ENCODE peak calls at places on chromosomes 3 and 15, in ten cellular contexts. F, A, P, R, U, I, S, K, D and E are unnamed samples.

GRCh38 chr15:68310811-68311463 is 33.4 kb downstream of the FEM1B start:
- DNase-seq in F (peak; percentile 23), A (no peak), P (peak; percentile 9), R (peak; percentile 48), U (no peak), I (no peak), S (no peak), K (no peak), D (no peak), E (no peak)

GRCh38 chr3:114020907-114021306 is 35.4 kb downstream of the CCDC191 start:
- DNase-seq in F (no peak), A (no peak), P (no peak), R (no peak), U (no peak), I (no peak), S (no peak), K (no peak), D (no peak), E (no peak)

GRCh38 chr3:39753361-39753760 is 56.0 kb upstream of the MYRIP start:
- DNase-seq in F (no peak), A (no peak), P (no peak), R (no peak), U (no peak), I (no peak), S (no peak), K (no peak), D (no peak), E (no peak)

GRCh38 chr15:94287794-94288246 is 56.5 kb downstream of the MCTP2 start:
- DNase-seq in F (peak; percentile 31), A (no peak), P (peak; percentile 29), R (no peak), U (no peak), I (no peak), S (no peak), K (no peak), D (no peak), E (no peak)

GRCh38 chr3:31009881-31010280 is 115.4 kb upstream of the GADL1 start:
- DNase-seq in F (no peak), A (no peak), P (no peak), R (no peak), U (no peak), I (no peak), S (no peak), K (peak; percentile 27), D (no peak), E (no peak)

GRCh38 chr15:52021128-52021671 is 2.2 kb downstream of the MAPK6 start:
- DNase-seq in F (peak; percentile 40), A (no peak), P (peak; percentile 47), R (peak; percentile 78), U (peak; percentile 84), I (peak; percentile 43), S (no peak), K (peak; percentile 93), D (peak; percentile 45), E (no peak)

GRCh38 chr15:96515391-96515790 is 184.9 kb downstream of the NR2F2 start:
- DNase-seq in F (no peak), A (no peak), P (no peak), R (no peak), U (no peak), I (no peak), S (no peak), K (no peak), D (no peak), E (no peak)

GRCh38 chr15:65870889-65871533 is 1.7 kb downstream of the RAB11A start:
- DNase-seq in F (no peak), A (no peak), P (peak; percentile 46), R (no peak), U (peak; percentile 69), I (no peak), S (no peak), K (peak; percentile 54), D (no peak), E (no peak)

GRCh38 chr3:107676469-107677309 is 153.9 kb downstream of the BBX start:
- DNase-seq in F (no peak), A (no peak), P (no peak), R (no peak), U (peak; percentile 54), I (no peak), S (no peak), K (peak; percentile 42), D (no peak), E (no peak)

GRCh38 chr3:80087769-80088168 is 320.0 kb upstream of the ROBO1 start:
- DNase-seq in F (no peak), A (no peak), P (no peak), R (no peak), U (no peak), I (no peak), S (no peak), K (peak; percentile 69), D (no peak), E (no peak)

GRCh38 chr3:28125342-28125741 is 116.1 kb upstream of the CMC1 start:
- DNase-seq in F (no peak), A (no peak), P (no peak), R (no peak), U (no peak), I (no peak), S (no peak), K (no peak), D (no peak), E (no peak)

GRCh38 chr3:184362668-184363540 is 1.4 kb downstream of the POLR2H start:
- DNase-seq in F (peak; percentile 98), A (peak; percentile 96), P (peak; percentile 97), R (peak; percentile 98), U (peak; percentile 96), I (peak; percentile 95), S (peak; percentile 93), K (peak; percentile 98), D (peak; percentile 96), E (peak; percentile 91)
- TF ChIP-seq CTCF in F (peak; percentile 38), A (peak; percentile 41), P (peak; percentile 30), R (no peak), U (peak; percentile 76), I (peak; percentile 80), S (peak; percentile 26), K (peak; percentile 68), D (peak; percentile 36), E (peak; percentile 62)

DNA sequence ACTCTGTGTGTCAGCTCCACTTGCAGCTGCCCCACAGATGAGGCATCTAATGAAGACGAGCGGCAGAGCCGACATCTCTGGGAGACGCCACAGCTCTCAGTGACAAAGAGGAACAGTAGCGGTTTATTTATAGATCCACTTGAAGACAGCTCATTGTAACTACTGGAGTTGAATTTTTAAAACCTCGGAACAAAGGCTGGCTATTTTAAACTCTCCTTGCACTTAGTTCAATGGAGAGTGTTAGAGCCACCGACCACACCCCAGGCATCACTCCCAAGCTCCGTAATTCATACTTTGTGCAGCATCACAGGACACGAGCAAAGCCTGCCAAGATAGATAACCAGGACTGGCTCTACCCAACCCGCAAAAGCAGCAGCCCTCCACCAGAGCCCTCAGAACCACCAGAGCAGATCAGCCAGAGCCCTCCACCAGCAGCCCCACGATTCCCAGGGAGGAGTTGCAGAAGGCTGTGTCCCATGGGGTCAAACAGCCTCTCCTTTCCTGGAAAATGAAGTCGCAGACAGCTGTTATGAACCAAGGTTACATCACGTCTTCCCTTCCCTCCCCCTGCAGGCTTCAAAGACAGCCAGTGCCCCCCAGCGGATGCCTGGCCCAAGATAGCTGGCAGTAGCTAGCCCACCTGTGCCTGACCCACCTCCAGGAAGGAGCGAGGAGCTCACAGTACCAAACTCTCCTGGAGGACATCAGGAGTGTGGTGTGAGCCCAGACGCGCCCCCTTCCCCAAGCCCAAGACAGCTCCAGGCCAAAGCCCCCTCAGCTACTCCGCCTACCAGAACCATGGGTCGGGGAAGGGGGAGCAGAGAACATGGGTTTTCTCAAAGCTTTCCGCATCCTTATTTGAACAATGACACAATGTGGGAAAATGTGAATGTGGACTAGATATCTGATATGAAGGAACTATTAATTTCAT is 45.7 kb downstream of the POC1A start:
- DNase-seq in F (no peak), A (peak; percentile 50), P (no peak), R (no peak), U (no peak), I (peak; percentile 79), S (no peak), K (no peak), D (no peak), E (no peak)
- TF ChIP-seq CTCF in F (no peak), A (peak; percentile 36), P (no peak), R (no peak), U (peak; percentile 41), I (peak; percentile 72), S (no peak), K (peak; percentile 29), D (no peak), E (no peak)

GRCh38 chr3:57683286-57683685 is 9.6 kb downstream of the DENND6A start:
- DNase-seq in F (no peak), A (no peak), P (no peak), R (no peak), U (no peak), I (no peak), S (no peak), K (no peak), D (no peak), E (no peak)

GRCh38 chr3:57681691-57682090 is 11.2 kb downstream of the DENND6A start:
- DNase-seq in F (no peak), A (no peak), P (no peak), R (no peak), U (no peak), I (no peak), S (no peak), K (no peak), D (no peak), E (no peak)

GRCh38 chr3:57680046-57680445 is 12.8 kb downstream of the DENND6A start:
- DNase-seq in F (no peak), A (no peak), P (no peak), R (no peak), U (no peak), I (no peak), S (no peak), K (no peak), D (no peak), E (no peak)

GRCh38 chr3:57682284-57682683 is 10.6 kb downstream of the DENND6A start:
- DNase-seq in F (no peak), A (no peak), P (no peak), R (no peak), U (peak; percentile 21), I (no peak), S (no peak), K (peak; percentile 19), D (no peak), E (no peak)
- TF ChIP-seq CTCF in F (no peak), A (peak; percentile 20), P (no peak), R (no peak), U (peak; percentile 78), I (no peak), S (peak; percentile 61), K (peak; percentile 27), D (no peak), E (peak; percentile 56)

DNA sequence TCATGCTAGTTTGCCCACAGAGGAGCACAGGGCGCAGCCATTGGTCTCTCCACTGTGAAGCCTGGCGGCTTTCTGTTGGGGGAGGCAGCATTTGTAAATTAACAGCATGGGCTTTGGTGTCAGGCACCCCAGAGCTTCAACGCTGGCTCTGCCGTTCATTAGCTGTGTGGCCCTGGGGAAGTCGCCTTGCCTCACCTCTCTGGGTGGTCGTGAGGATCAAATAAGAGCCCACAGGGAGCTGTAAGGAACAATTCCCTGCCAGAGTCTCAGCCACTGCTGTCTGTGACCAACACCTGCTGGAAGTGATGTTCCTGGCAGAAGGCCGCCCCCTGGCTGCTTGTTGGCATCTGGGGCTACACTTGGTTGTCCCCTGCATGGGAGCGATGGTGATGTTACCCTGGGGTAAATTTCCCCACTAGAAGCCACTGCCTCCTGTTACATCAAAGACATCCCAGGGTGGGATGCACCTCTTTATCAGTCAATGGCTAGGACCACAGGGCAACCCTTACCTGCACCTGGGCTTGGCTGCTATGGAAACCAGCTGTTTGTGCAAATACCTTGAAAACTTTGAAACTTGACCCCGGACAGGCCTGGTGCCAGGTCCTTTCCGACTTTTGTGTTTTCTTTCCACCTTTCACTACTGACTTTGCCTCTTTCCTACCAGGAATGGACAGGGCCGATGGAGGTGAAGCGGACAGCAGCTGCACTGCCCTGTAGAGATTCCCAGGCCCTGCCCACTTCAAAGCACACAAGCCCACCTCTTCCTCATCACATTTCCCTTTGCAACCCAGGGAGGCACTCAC is 36.9 kb downstream of the DNASE1L3 start:
- DNase-seq in F (peak; percentile 69), A (no peak), P (peak; percentile 68), R (no peak), U (no peak), I (peak; percentile 50), S (no peak), K (no peak), D (no peak), E (no peak)
- TF ChIP-seq CTCF in F (no peak), A (no peak), P (peak; percentile 20), R (no peak), U (peak; percentile 61), I (peak; percentile 49), S (no peak), K (peak; percentile 50), D (no peak), E (peak; percentile 50)